ENCODE peak calls at places on chromosomes 11 and 22, in seven cellular contexts. H, J, E, F, P, L and D are unnamed samples.

GRCh38 chr11:118211006-118211405 is 13.8 kb downstream of the JAML start:
- DNase-seq in H (peak; percentile 46), J (no peak), E (peak; percentile 47), F (no peak), P (peak; percentile 62), L (peak; percentile 62), D (peak; percentile 24)

GRCh38 chr11:80204021-80204420 is 763.2 kb upstream of the TENM4 start:
- DNase-seq in H (peak; percentile 54), J (no peak), E (no peak), F (no peak), P (no peak), L (no peak), D (no peak)

GRCh38 chr11:70733327-70734325 is 335.3 kb downstream of the CTTN start:
- DNase-seq in H (no peak), J (no peak), E (no peak), F (no peak), P (no peak), L (peak; percentile 43), D (no peak)

GRCh38 chr11:33185756-33186155 is 24.5 kb upstream of the CSTF3 start:
- DNase-seq in H (no peak), J (no peak), E (no peak), F (no peak), P (no peak), L (no peak), D (no peak)

GRCh38 chr22:19461506-19461905 is 14.0 kb upstream of the C22orf39 start:
- DNase-seq in H (no peak), J (no peak), E (no peak), F (no peak), P (no peak), L (no peak), D (no peak)

GRCh38 chr11:129580278-129580677 is 204.6 kb downstream of the BARX2 start:
- DNase-seq in H (no peak), J (no peak), E (no peak), F (no peak), P (no peak), L (peak; percentile 63), D (no peak)

GRCh38 chr11:119523801-119524200 is 100.8 kb upstream of the THY1 start:
- DNase-seq in H (no peak), J (no peak), E (no peak), F (no peak), P (no peak), L (no peak), D (no peak)

GRCh38 chr11:128157423-128158298 is 429.7 kb downstream of the ETS1 start:
- DNase-seq in H (peak; percentile 71), J (no peak), E (peak; percentile 89), F (no peak), P (peak; percentile 86), L (peak; percentile 32), D (peak; percentile 83)

GRCh38 chr22:36838119-36839030 is 21.5 kb upstream of the PVALB start:
- DNase-seq in H (no peak), J (no peak), E (no peak), F (no peak), P (no peak), L (no peak), D (no peak)

GRCh38 chr11:43212279-43212678 is 99.5 kb upstream of the API5 start:
- DNase-seq in H (no peak), J (no peak), E (no peak), F (no peak), P (no peak), L (peak; percentile 18), D (no peak)

GRCh38 chr11:117868815-117869642 is 7.4 kb downstream of the FXYD6 start:
- DNase-seq in H (no peak), J (no peak), E (no peak), F (no peak), P (no peak), L (no peak), D (no peak)

GRCh38 chr11:17414317-17414737 is 25.9 kb upstream of the KCNJ11 start:
- DNase-seq in H (no peak), J (no peak), E (no peak), F (no peak), P (no peak), L (no peak), D (no peak)

GRCh38 chr11:131511794-131512193 is 141.4 kb downstream of the NTM start:
- DNase-seq in H (no peak), J (no peak), E (no peak), F (no peak), P (peak; percentile 25), L (peak; percentile 86), D (peak; percentile 10)

GRCh38 chr22:36440429-36441002 is 40.9 kb downstream of the TXN2 start:
- DNase-seq in H (no peak), J (no peak), E (no peak), F (no peak), P (no peak), L (no peak), D (no peak)

GRCh38 chr22:26134654-26135330 is 34.5 kb upstream of the SEZ6L start:
- DNase-seq in H (no peak), J (no peak), E (no peak), F (no peak), P (no peak), L (peak; percentile 36), D (no peak)

DNA sequence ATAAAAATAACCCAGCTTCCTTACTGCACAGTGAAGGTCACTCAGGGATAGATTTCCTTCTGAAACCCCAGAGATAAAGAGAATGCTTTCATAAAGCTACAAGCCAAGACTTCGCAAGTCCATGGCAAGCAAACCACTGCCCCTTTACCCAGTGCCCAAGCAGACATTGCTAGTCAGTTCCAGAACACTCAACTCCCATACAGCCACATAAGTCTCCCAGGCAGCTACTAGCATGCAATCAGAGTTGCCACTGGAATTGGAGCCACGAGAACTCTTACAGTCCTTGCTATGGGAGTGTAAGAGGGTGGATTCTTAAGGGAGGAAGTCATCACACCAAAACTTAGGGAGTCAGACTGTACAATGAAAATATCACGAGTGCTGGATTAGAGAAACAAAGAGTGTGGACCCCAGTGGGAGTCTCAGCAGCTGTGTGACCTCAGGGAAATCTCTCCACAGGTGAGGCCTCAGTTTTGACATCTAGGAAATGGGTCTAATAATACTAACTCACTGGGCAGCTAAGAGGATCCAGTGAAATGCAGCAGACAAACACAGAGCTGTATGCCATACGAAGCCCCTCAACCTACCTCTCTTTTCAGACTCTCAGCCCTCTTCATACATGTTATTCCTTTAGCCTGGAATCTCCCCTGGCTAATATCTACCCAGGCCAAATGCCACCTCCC is 526.6 kb downstream of the MN1 start:
- DNase-seq in H (peak; percentile 66), J (no peak), E (peak; percentile 25), F (no peak), P (peak; percentile 76), L (no peak), D (no peak)
- H3K4me3 ChIP-seq in H (no peak overlapping the region), J (no peak overlapping the region), E (no peak overlapping the region), F (no peak overlapping the region), P (no peak overlapping the region), L (no peak overlapping the region), D (no peak overlapping the region)

GRCh38 chr11:66411323-66411722 is 9.5 kb upstream of the NPAS4 start:
- DNase-seq in H (no peak), J (no peak), E (no peak), F (no peak), P (no peak), L (no peak), D (no peak)

GRCh38 chr11:66408488-66409214 is 12.2 kb upstream of the NPAS4 start:
- DNase-seq in H (peak; percentile 90), J (peak; percentile 87), E (peak; percentile 93), F (peak; percentile 98), P (peak; percentile 96), L (peak; percentile 99), D (peak; percentile 88)

GRCh38 chr11:66410191-66410590 is 10.6 kb upstream of the NPAS4 start:
- DNase-seq in H (no peak), J (no peak), E (no peak), F (no peak), P (no peak), L (no peak), D (no peak)

GRCh38 chr11:66407651-66408050 is 13.2 kb upstream of the NPAS4 start:
- DNase-seq in H (no peak), J (no peak), E (no peak), F (no peak), P (no peak), L (no peak), D (no peak)

DNA sequence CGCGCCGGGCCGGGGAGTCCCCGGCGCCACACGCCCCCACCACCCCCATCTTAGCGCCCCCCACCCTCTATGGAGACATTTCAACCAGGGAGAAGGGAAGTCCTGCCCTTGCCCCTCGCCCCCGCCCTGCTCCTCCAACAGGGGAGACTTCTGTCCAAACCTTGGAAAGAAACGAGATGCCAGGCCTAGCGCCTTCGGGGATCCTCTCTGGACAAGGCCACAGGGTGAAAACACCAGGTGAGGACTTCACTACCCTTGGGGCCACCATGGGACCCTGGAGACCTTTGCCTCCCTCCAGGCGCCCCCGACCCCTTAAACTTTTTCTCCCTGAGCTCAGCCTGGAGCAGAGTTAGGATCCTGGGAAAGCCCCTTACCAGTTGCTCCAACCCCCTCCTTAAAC is 11.6 kb upstream of the NPAS4 start:
- DNase-seq in H (no peak), J (no peak), E (no peak), F (no peak), P (no peak), L (no peak), D (no peak)
- H3K4me3 ChIP-seq in H (no peak overlapping the region), J (peak overlapping the region; percentile 64), E (no peak overlapping the region), F (peak overlapping the region; percentile 41), P (peak overlapping the region; percentile 53), L (peak overlapping the region; percentile 56), D (no peak overlapping the region)

DNA sequence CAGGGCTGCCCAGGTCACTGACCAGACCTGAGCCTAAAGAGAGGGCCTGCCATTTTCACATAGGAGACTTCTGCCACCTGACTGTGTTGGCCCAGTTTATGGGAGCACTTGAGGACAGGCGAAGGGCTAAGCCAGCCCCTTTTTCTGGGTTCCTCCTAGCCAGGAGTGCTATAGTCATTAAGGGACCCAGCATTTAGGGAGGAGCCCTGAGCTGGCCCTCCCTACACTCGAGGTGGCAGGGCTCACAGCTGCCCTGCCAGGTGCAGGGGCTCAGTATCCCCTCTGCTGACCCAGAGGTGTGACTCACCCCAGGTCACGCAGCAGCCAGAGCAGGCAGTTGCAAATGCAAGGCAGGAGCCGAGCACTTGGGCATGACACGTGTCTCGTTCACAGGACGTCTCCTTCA is 86.3 kb upstream of the CRYBB3 start:
- DNase-seq in H (no peak), J (no peak), E (no peak), F (no peak), P (no peak), L (no peak), D (no peak)
- H3K4me3 ChIP-seq in H (no peak overlapping the region), J (peak overlapping the region; percentile 82), E (no peak overlapping the region), F (no peak overlapping the region), P (no peak overlapping the region), L (no peak overlapping the region), D (no peak overlapping the region)

GRCh38 chr22:29314537-29315285 is 786 bp downstream of the RASL10A start:
- DNase-seq in H (no peak), J (no peak), E (no peak), F (no peak), P (no peak), L (peak; percentile 87), D (no peak)

GRCh38 chr22:29319072-29319471 is 3.6 kb upstream of the RASL10A start:
- DNase-seq in H (no peak), J (no peak), E (no peak), F (no peak), P (no peak), L (no peak), D (no peak)

GRCh38 chr22:29314074-29314473 is 1.4 kb downstream of the RASL10A start:
- DNase-seq in H (no peak), J (no peak), E (no peak), F (no peak), P (no peak), L (peak; percentile 62), D (no peak)

GRCh38 chr22:29315286-29316195 is at the start of gene RASL10A:
- DNase-seq in H (no peak), J (no peak), E (no peak), F (no peak), P (no peak), L (peak; percentile 92), D (no peak)

GRCh38 chr22:29316429-29316828 is 932 bp upstream of the RASL10A start:
- DNase-seq in H (no peak), J (no peak), E (no peak), F (no peak), P (no peak), L (peak; percentile 63), D (no peak)
- H3K4me3 ChIP-seq in H (no peak overlapping the region), J (no peak overlapping the region), E (no peak overlapping the region), F (no peak overlapping the region), P (no peak overlapping the region), L (no peak overlapping the region), D (no peak overlapping the region)